ENCODE peak calls at places on chromosomes 12 and 14, in eight cellular contexts. B, M, Z, T, L, Q, F and O are unnamed samples.

GRCh38 chr12:51009038-51009437 is 17.1 kb downstream of the SLC11A2 start:
- DNase-seq in B (no peak), M (peak), Z (peak), T (no peak), L (no peak), Q (no peak), F (peak), O (no peak)

GRCh38 chr14:90483551-90483950 is 86.7 kb downstream of the CALM1 start:
- DNase-seq in B (no peak), M (no peak), Z (no peak), T (no peak), L (no peak), Q (peak), F (peak), O (peak)

GRCh38 chr14:74886001-74886400 is 4.3 kb downstream of the DLST start:
- DNase-seq in B (no peak), M (no peak), Z (no peak), T (peak), L (no peak), Q (no peak), F (no peak), O (no peak)

GRCh38 chr12:110741371-110741770 is 1.3 kb downstream of the PPP1CC start:
- DNase-seq in B (no peak), M (no peak), Z (no peak), T (no peak), L (no peak), Q (no peak), F (peak), O (no peak)

GRCh38 chr12:108328420-108328819 is 10.7 kb downstream of the CMKLR1 start:
- DNase-seq in B (no peak), M (no peak), Z (no peak), T (no peak), L (no peak), Q (no peak), F (no peak), O (no peak)

GRCh38 chr14:53539489-53540126 is 386.5 kb upstream of the DDHD1 start:
- DNase-seq in B (peak), M (no peak), Z (peak), T (peak), L (peak), Q (peak), F (peak), O (peak)

GRCh38 chr14:72573725-72574426 is 320.0 kb downstream of the DPF3 start:
- DNase-seq in B (no peak), M (no peak), Z (no peak), T (no peak), L (no peak), Q (peak), F (no peak), O (no peak)

GRCh38 chr14:35332517-35333346 is 40.5 kb downstream of the PSMA6 start:
- DNase-seq in B (peak), M (no peak), Z (no peak), T (no peak), L (no peak), Q (peak), F (peak), O (peak)

GRCh38 chr12:68137278-68137930 is 22.1 kb downstream of the IFNG start:
- DNase-seq in B (no peak), M (no peak), Z (no peak), T (no peak), L (no peak), Q (no peak), F (no peak), O (no peak)

GRCh38 chr12:44389038-44389437 is 487.1 kb downstream of the NELL2 start:
- DNase-seq in B (no peak), M (no peak), Z (no peak), T (no peak), L (no peak), Q (no peak), F (no peak), O (no peak)

GRCh38 chr12:48106574-48107251 is 834 bp upstream of the SENP1 start:
- DNase-seq in B (no peak), M (no peak), Z (no peak), T (no peak), L (no peak), Q (no peak), F (no peak), O (no peak)

GRCh38 chr14:95045255-95045701 is 112.1 kb downstream of the DICER1 start:
- DNase-seq in B (no peak), M (no peak), Z (no peak), T (no peak), L (peak), Q (no peak), F (no peak), O (no peak)

GRCh38 chr12:56189336-56189917 is at the start of gene SMARCC2:
- DNase-seq in B (peak), M (no peak), Z (peak), T (peak), L (peak), Q (peak), F (peak), O (peak)

GRCh38 chr12:67241482-67241881 is 27.7 kb upstream of the CAND1 start:
- DNase-seq in B (peak), M (no peak), Z (no peak), T (peak), L (no peak), Q (no peak), F (no peak), O (no peak)

GRCh38 chr12:130104114-130104513 is 58.1 kb upstream of the FZD10 start:
- DNase-seq in B (no peak), M (no peak), Z (no peak), T (no peak), L (no peak), Q (no peak), F (no peak), O (peak)

GRCh38 chr12:131851741-131852550 is 23.8 kb downstream of the MMP17 start:
- DNase-seq in B (no peak), M (no peak), Z (no peak), T (no peak), L (no peak), Q (no peak), F (no peak), O (no peak)

GRCh38 chr12:109653896-109654295 is 59.7 kb upstream of the FAM222A start:
- DNase-seq in B (no peak), M (no peak), Z (no peak), T (no peak), L (no peak), Q (no peak), F (no peak), O (no peak)

GRCh38 chr12:121787063-121787774 is 6.3 kb downstream of the RHOF start:
- DNase-seq in B (peak), M (no peak), Z (no peak), T (no peak), L (no peak), Q (no peak), F (peak), O (no peak)

GRCh38 chr12:58961166-58961565 is 40.9 kb upstream of the LRIG3 start:
- DNase-seq in B (no peak), M (no peak), Z (no peak), T (no peak), L (no peak), Q (no peak), F (no peak), O (no peak)

GRCh38 chr12:16112151-16112550 is 165.3 kb downstream of the SLC15A5 start:
- DNase-seq in B (no peak), M (no peak), Z (no peak), T (no peak), L (no peak), Q (no peak), F (no peak), O (no peak)

GRCh38 chr14:56378474-56378873 is 201.1 kb upstream of the TMEM260 start:
- DNase-seq in B (peak), M (no peak), Z (peak), T (no peak), L (no peak), Q (no peak), F (peak), O (no peak)

GRCh38 chr14:101181717-101182313 is 278.3 kb upstream of the RTL1 start:
- DNase-seq in B (no peak), M (no peak), Z (no peak), T (no peak), L (no peak), Q (no peak), F (no peak), O (no peak)

GRCh38 chr14:39939023-39939422 is 506.8 kb upstream of the FBXO33 start:
- DNase-seq in B (peak), M (no peak), Z (no peak), T (no peak), L (no peak), Q (no peak), F (peak), O (no peak)

GRCh38 chr12:118544569-118544968 is 168.2 kb downstream of the SUDS3 start:
- DNase-seq in B (peak), M (no peak), Z (no peak), T (peak), L (no peak), Q (no peak), F (peak), O (no peak)

GRCh38 chr14:97634786-97635185 is 837.6 kb downstream of the VRK1 start:
- DNase-seq in B (peak), M (no peak), Z (no peak), T (no peak), L (no peak), Q (peak), F (peak), O (peak)

GRCh38 chr12:12973019-12973418 is 21.0 kb upstream of the GPRC5D start:
- DNase-seq in B (no peak), M (no peak), Z (no peak), T (no peak), L (no peak), Q (no peak), F (no peak), O (no peak)

GRCh38 chr14:50018236-50019210 is 97.8 kb downstream of the VCPKMT start:
- DNase-seq in B (peak), M (no peak), Z (peak), T (no peak), L (peak), Q (no peak), F (peak), O (no peak)

GRCh38 chr12:64669270-64669842 is 59.1 kb downstream of the RASSF3 start:
- DNase-seq in B (peak), M (no peak), Z (no peak), T (no peak), L (no peak), Q (no peak), F (peak), O (peak)

GRCh38 chr12:29155079-29155478 is 6.0 kb downstream of the FAR2 start:
- DNase-seq in B (no peak), M (no peak), Z (no peak), T (no peak), L (no peak), Q (no peak), F (no peak), O (no peak)

GRCh38 chr12:121789800-121790748 is 3.4 kb downstream of the RHOF start:
- DNase-seq in B (peak), M (no peak), Z (peak), T (no peak), L (no peak), Q (no peak), F (peak), O (no peak)

GRCh38 chr14:101476931-101477553 is 84.3 kb upstream of the DIO3 start:
- DNase-seq in B (peak), M (no peak), Z (peak), T (no peak), L (peak), Q (peak), F (peak), O (no peak)

GRCh38 chr12:131203666-131204415 is 250.1 kb downstream of the ADGRD1 start:
- DNase-seq in B (no peak), M (no peak), Z (no peak), T (no peak), L (no peak), Q (peak), F (no peak), O (no peak)

GRCh38 chr12:66297923-66298322 is 4.4 kb upstream of the HELB start:
- DNase-seq in B (no peak), M (no peak), Z (no peak), T (no peak), L (no peak), Q (no peak), F (no peak), O (no peak)

GRCh38 chr12:4701383-4701782 is 18.8 kb upstream of the GALNT8 start:
- DNase-seq in B (no peak), M (no peak), Z (no peak), T (peak), L (peak), Q (no peak), F (no peak), O (no peak)

GRCh38 chr14:105913221-105913620 is 386.8 kb downstream of the TMEM121 start:
- DNase-seq in B (no peak), M (no peak), Z (no peak), T (no peak), L (no peak), Q (no peak), F (no peak), O (no peak)

GRCh38 chr12:58532855-58533608 is 387.3 kb downstream of the LRIG3 start:
- DNase-seq in B (peak), M (no peak), Z (no peak), T (no peak), L (no peak), Q (no peak), F (no peak), O (no peak)

GRCh38 chr12:32454075-32454474 is 54.7 kb downstream of the FGD4 start:
- DNase-seq in B (peak), M (no peak), Z (no peak), T (no peak), L (no peak), Q (no peak), F (peak), O (no peak)